ENCODE peak calls at places on chromosomes 12 and 14, in four cellular contexts. V is GM12878, U is RCC 7860, Y is substantia nigra. C is an unnamed sample.

GRCh38 chr12:91331371-91331770 is 148.8 kb upstream of the DCN start:
- DNase-seq in V (no peak), U (no peak), Y (no peak), C (no peak)

GRCh38 chr12:55957106-55957859 is 8.6 kb downstream of the PMEL start:
- DNase-seq in V (no peak), U (no peak), Y (no peak), C (no peak)

GRCh38 chr12:77053259-77053658 is 12.1 kb downstream of the E2F7 start:
- DNase-seq in V (no peak), U (no peak), Y (no peak), C (no peak)

GRCh38 chr14:101595887-101596721 is 34.8 kb downstream of the DIO3 start:
- DNase-seq in V (no peak), U (no peak), Y (no peak), C (no peak)

GRCh38 chr12:100758083-100758482 is 36.5 kb upstream of the ANO4 start:
- DNase-seq in V (no peak), U (no peak), Y (no peak), C (no peak)

GRCh38 chr12:15684896-15685658 is 104.1 kb downstream of the EPS8 start:
- DNase-seq in V (no peak), U (no peak), Y (no peak), C (no peak)

GRCh38 chr14:102693006-102693755 is 84.1 kb upstream of the TRAF3 start:
- DNase-seq in V (no peak), U (no peak), Y (no peak), C (no peak)

GRCh38 chr12:54378791-54379400 is 5.6 kb downstream of the ZNF385A start:
- DNase-seq in V (no peak), U (peak), Y (peak), C (peak)

GRCh38 chr12:48286665-48287064 is 64.1 kb downstream of the ZNF641 start:
- DNase-seq in V (no peak), U (no peak), Y (no peak), C (no peak)